ENCODE peak calls at places on chromosomes 12 and 14, in eight cellular contexts. M is glutamatergic neuron; D is ovary; R is effector memory CD8-positive, alpha-beta T cell; S is kidney glomerular epithelial cell; W is AG10803; U is activated T-cell treated with anti-CD3 and anti-CD28 coated beads, Interleukin-2, amount 50 U/mL, for 72 hours; K is COR-L47. F is an unnamed sample.

GRCh38 chr14:37594238-37594915 is 672 bp downstream of the FOXA1 start:
- DNase-seq in D (no peak), S (peak), K (peak), U (peak), R (no peak), W (peak), M (peak), F (peak)

GRCh38 chr12:65170245-65170881 is 980 bp downstream of the LEMD3 start:
- DNase-seq in R (peak), W (peak), D (peak), K (no peak), U (peak), S (peak), M (peak), F (peak)

GRCh38 chr14:55074662-55075061 is 23.2 kb downstream of the MAPK1IP1L start:
- DNase-seq in M (no peak), U (no peak), S (no peak), K (no peak), W (peak), R (no peak), D (no peak), F (no peak)

GRCh38 chr12:57452937-57453509 is 2.1 kb upstream of the INHBE start:
- DNase-seq in M (peak), U (peak), D (peak), S (peak), K (peak), W (peak), R (no peak), F (peak)

GRCh38 chr14:104398656-104399055 is 180.9 kb upstream of the C14orf180 start:
- DNase-seq in S (no peak), K (no peak), U (no peak), D (no peak), R (no peak), W (no peak), M (no peak), F (no peak)

GRCh38 chr12:96989916-96990315 is 82.9 kb downstream of the NEDD1 start:
- DNase-seq in M (no peak), R (no peak), W (no peak), S (peak), U (peak), D (no peak), K (peak), F (peak)

GRCh38 chr14:26960049-26960688 is 362.3 kb upstream of the NOVA1 start:
- DNase-seq in S (no peak), W (no peak), M (no peak), K (no peak), U (no peak), R (no peak), D (no peak), F (no peak)

GRCh38 chr14:78721756-78722455 is 551.7 kb downstream of the NRXN3 start:
- DNase-seq in K (no peak), M (no peak), D (no peak), S (no peak), W (no peak), U (no peak), R (no peak), F (no peak)

GRCh38 chr12:54650409-54650808 is 2.2 kb upstream of the DCD start:
- DNase-seq in S (peak), M (no peak), K (no peak), W (no peak), R (no peak), U (no peak), D (no peak), F (no peak)

GRCh38 chr14:78253986-78254385 is 83.8 kb downstream of the NRXN3 start:
- DNase-seq in S (peak), R (no peak), U (peak), D (no peak), K (no peak), M (no peak), W (peak), F (no peak)

GRCh38 chr12:22538336-22538735 is 6.0 kb downstream of the C2CD5 start:
- DNase-seq in W (no peak), S (no peak), D (no peak), K (no peak), M (no peak), U (no peak), R (no peak), F (no peak)

GRCh38 chr14:100688598-100689499 is 37.8 kb upstream of the DLK1 start:
- DNase-seq in M (no peak), D (no peak), S (peak), W (peak), K (no peak), R (no peak), U (no peak), F (no peak)

GRCh38 chr14:55746533-55746932 is 166.5 kb downstream of the KTN1 start:
- DNase-seq in W (peak), M (no peak), K (no peak), S (no peak), D (no peak), R (no peak), U (no peak), F (no peak)

GRCh38 chr14:95356245-95356850 is 36.6 kb upstream of the CLMN start:
- DNase-seq in K (no peak), R (no peak), D (no peak), U (no peak), M (no peak), W (no peak), S (no peak), F (no peak)

GRCh38 chr12:17975239-17975638 is 114.8 kb downstream of the RERGL start:
- DNase-seq in R (no peak), S (no peak), W (no peak), U (no peak), M (no peak), K (no peak), D (no peak), F (no peak)

GRCh38 chr14:65414961-65415589 is 2.5 kb downstream of the FUT8 start:
- DNase-seq in D (no peak), M (no peak), W (peak), R (peak), U (peak), S (peak), K (peak), F (no peak)

GRCh38 chr14:95207475-95208253 is 50.3 kb upstream of the DICER1 start:
- DNase-seq in U (no peak), K (no peak), S (no peak), M (no peak), D (no peak), R (no peak), W (no peak), F (no peak)

GRCh38 chr14:87824261-87824660 is 168.7 kb downstream of the GALC start:
- DNase-seq in D (no peak), R (no peak), U (no peak), S (no peak), W (peak), K (no peak), M (no peak), F (no peak)

GRCh38 chr12:75852143-75852542 is 179.4 kb downstream of the PHLDA1 start:
- DNase-seq in D (no peak), K (peak), M (no peak), R (no peak), U (no peak), S (peak), W (peak), F (no peak)

GRCh38 chr12:6970096-6970527 is 352 bp downstream of the PHB2 start:
- DNase-seq in K (no peak), U (no peak), S (no peak), D (peak), R (no peak), W (no peak), M (no peak), F (no peak)

GRCh38 chr12:111089616-111090015 is 169.2 kb upstream of the MYL2 start:
- DNase-seq in R (no peak), K (no peak), M (no peak), U (no peak), S (no peak), D (no peak), W (no peak), F (no peak)

GRCh38 chr12:85468356-85469157 is 188.5 kb downstream of the ALX1 start:
- DNase-seq in K (peak), W (peak), D (no peak), U (peak), M (peak), S (peak), R (no peak), F (peak)

GRCh38 chr14:96052541-96053105 is 13.5 kb downstream of the C14orf132 start:
- DNase-seq in R (no peak), M (no peak), S (no peak), W (no peak), U (no peak), K (no peak), D (no peak), F (no peak)

GRCh38 chr12:82650627-82651337 is 35.9 kb upstream of the TMTC2 start:
- DNase-seq in M (no peak), W (no peak), U (no peak), D (no peak), S (peak), K (no peak), R (no peak), F (no peak)

F was measured in WTC11.